ENCODE peak calls at places on chromosomes 6 and 20, in seven cellular contexts. R is heart left ventricle, J is lower lobe of right lung, F is epithelial cell of esophagus, T is lower leg skin, Q is Panc1, L is hepatocyte. I is an unnamed sample.

GRCh38 chr6:126848119-126848518 is 270.4 kb upstream of the RSPO3 start:
- DNase-seq in L (no peak), Q (no peak), T (no peak), R (no peak), F (no peak), J (no peak), I (no peak)

GRCh38 chr20:37501940-37502339 is 19.1 kb upstream of the NNAT start:
- DNase-seq in Q (no peak), L (no peak), R (no peak), J (no peak), T (peak), F (no peak), I (no peak)

GRCh38 chr20:35226126-35226774 is at the start of gene MMP24:
- DNase-seq in T (no peak), Q (no peak), J (no peak), F (no peak), R (no peak), L (no peak), I (no peak)

GRCh38 chr6:26327450-26328264 is 37.3 kb upstream of the BTN3A2 start:
- DNase-seq in Q (no peak), L (peak), J (no peak), F (peak), R (no peak), T (no peak), I (no peak)

GRCh38 chr6:21095462-21095861 is 498.1 kb upstream of the SOX4 start:
- DNase-seq in J (no peak), R (no peak), F (no peak), L (no peak), T (no peak), Q (no peak), I (no peak)

GRCh38 chr20:63494084-63494419 is 4.8 kb downstream of the EEF1A2 start:
- DNase-seq in R (no peak), Q (no peak), L (no peak), F (no peak), J (no peak), T (no peak), I (no peak)

GRCh38 chr6:24951831-24952299 is 16.1 kb upstream of the RIPOR2 start:
- DNase-seq in R (no peak), T (no peak), J (peak), Q (no peak), F (no peak), L (no peak), I (no peak)

GRCh38 chr20:50248104-50248631 is 57.5 kb downstream of the CEBPB start:
- DNase-seq in F (peak), L (no peak), R (peak), T (no peak), Q (no peak), J (no peak), I (no peak)

GRCh38 chr6:14770572-14770971 is 475.3 kb upstream of the JARID2 start:
- DNase-seq in Q (no peak), F (no peak), R (no peak), J (no peak), T (no peak), L (no peak), I (no peak)

GRCh38 chr20:18701969-18702368 is 111.6 kb upstream of the SCP2D1 start:
- DNase-seq in L (no peak), J (no peak), F (no peak), R (no peak), T (no peak), Q (no peak), I (no peak)

GRCh38 chr6:25218346-25218745 is 60.8 kb upstream of the CARMIL1 start:
- DNase-seq in J (no peak), R (no peak), F (peak), L (no peak), Q (no peak), T (no peak), I (no peak)

GRCh38 chr6:157713451-157714152 is 109.4 kb upstream of the SNX9 start:
- DNase-seq in F (no peak), R (peak), J (no peak), T (peak), L (no peak), Q (no peak), I (no peak)

GRCh38 chr6:72216222-72217106 is 330.1 kb downstream of the RIMS1 start:
- DNase-seq in Q (no peak), L (peak), J (no peak), F (peak), R (no peak), T (no peak), I (no peak)
- H3K4me3 ChIP-seq in Q (no peak), L (no peak), J (no peak), F (no peak), R (no peak), T (no peak), I (no peak)

GRCh38 chr20:16404171-16404570 is 169.1 kb downstream of the KIF16B start:
- DNase-seq in T (no peak), F (no peak), J (no peak), L (no peak), Q (no peak), R (no peak), I (no peak)
- TF ChIP-seq CTCF in T (no peak), F (no peak), J (no peak), L (no peak), Q (no peak), R (no peak), I (peak)

DNA sequence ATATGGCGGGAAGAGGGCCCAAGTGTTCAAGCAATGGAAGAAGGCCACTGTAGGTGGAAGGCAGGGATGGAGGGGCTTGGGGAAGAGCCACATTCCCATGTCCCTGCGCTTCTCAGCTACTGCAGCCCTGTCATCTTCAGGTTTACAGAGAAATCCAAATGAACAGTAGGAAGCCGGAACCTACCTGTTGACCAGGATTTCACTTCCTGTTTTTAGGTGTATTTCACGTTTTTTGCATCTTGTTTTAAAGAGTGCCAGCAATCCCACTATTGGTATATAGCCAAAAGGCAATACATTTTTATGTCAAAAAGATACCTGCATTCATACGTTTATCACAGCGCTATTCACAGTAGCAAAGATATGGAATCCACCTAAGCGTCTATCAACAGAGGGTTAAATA is 159.2 kb downstream of the SLC35B3 start:
- DNase-seq in R (no peak), J (no peak), F (no peak), L (no peak), Q (no peak), T (no peak), I (no peak)
- H3K4me3 ChIP-seq in R (no peak), J (no peak), F (no peak), L (no peak), Q (no peak), T (no peak), I (no peak)

GRCh38 chr20:15759546-15760216 is 813.6 kb downstream of the KIF16B start:
- DNase-seq in L (peak), Q (no peak), J (no peak), R (no peak), T (no peak), F (peak), I (no peak)

GRCh38 chr20:15756401-15756800 is 816.8 kb downstream of the KIF16B start:
- DNase-seq in F (no peak), T (no peak), L (no peak), Q (no peak), J (no peak), R (no peak), I (no peak)

GRCh38 chr20:15760217-15760567 is 813.1 kb downstream of the KIF16B start:
- DNase-seq in Q (no peak), J (no peak), T (no peak), F (no peak), L (peak), R (no peak), I (no peak)

DNA sequence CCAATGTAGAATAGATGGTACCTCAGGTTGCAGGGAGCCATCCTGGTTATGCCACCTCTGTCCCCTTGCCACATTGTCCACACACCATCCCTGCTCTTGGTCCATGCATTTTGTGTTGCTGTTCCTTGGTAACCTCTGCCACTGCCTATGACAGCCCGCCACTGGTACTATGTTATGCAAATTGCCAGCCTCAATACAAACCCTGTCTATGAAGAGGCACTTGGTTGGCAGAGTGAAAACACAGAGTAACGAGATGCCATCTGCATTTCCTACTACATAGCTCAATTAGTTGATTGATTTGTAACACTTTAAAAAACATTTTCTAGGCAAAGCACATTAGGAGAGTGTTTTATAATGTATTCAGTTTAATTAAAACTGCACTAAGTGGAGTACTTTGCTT is 817.2 kb downstream of the KIF16B start:
- DNase-seq in R (no peak), L (no peak), Q (no peak), F (no peak), T (no peak), J (no peak), I (no peak)
- TF ChIP-seq CTCF in R (no peak), L (no peak), Q (no peak), F (no peak), T (no peak), J (no peak), I (no peak)

DNA sequence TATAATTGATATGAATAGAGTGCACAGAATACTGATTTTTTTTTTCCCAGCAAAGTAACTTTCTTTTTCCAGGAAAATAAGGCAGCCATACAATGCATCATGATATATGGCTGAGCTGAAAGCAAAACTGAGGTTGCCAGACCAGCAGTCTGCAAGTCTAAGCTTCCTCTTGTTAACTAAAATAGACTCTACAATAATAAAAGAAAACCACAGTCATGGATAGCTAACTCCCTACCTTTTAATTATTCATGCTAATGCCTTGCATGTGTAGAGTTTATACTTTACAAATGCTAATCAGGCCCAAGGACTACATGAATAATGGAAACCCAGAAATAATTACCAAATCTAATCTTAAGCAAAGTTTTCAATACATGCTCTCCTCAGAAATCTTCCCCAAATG is 47.4 kb downstream of the MAP7 start:
- DNase-seq in T (no peak), J (no peak), L (no peak), R (no peak), F (no peak), Q (no peak), I (no peak)
- H3K4me3 ChIP-seq in T (no peak), J (no peak), L (no peak), R (no peak), F (no peak), Q (no peak), I (no peak)

GRCh38 chr6:75207211-75207984 is 1.5 kb upstream of the COL12A1 start:
- DNase-seq in J (no peak), T (no peak), Q (no peak), R (peak), F (no peak), L (peak), I (no peak)

GRCh38 chr6:75204959-75205775 is 686 bp downstream of the COL12A1 start:
- DNase-seq in Q (no peak), T (peak), L (peak), J (peak), F (peak), R (peak), I (no peak)

GRCh38 chr6:75204222-75204958 is 1.5 kb downstream of the COL12A1 start:
- DNase-seq in R (peak), Q (no peak), J (peak), T (peak), L (peak), F (peak), I (no peak)

GRCh38 chr6:75206338-75207210 is 721 bp upstream of the COL12A1 start:
- DNase-seq in T (peak), F (no peak), R (peak), L (peak), J (no peak), Q (no peak), I (no peak)

GRCh38 chr6:75205776-75206334 is at the start of gene COL12A1:
- DNase-seq in Q (no peak), J (peak), T (peak), R (peak), L (peak), F (peak), I (no peak)
- TF ChIP-seq CTCF in Q (no peak), J (no peak), T (no peak), R (no peak), L (no peak), F (peak), I (no peak)

GRCh38 chr20:52936368-52936986 is 35.7 kb upstream of the TSHZ2 start:
- DNase-seq in J (no peak), F (peak), Q (no peak), R (no peak), T (no peak), L (no peak), I (no peak)

GRCh38 chr20:52941803-52942202 is 30.4 kb upstream of the TSHZ2 start:
- DNase-seq in R (no peak), F (no peak), Q (no peak), T (no peak), J (no peak), L (no peak), I (no peak)

GRCh38 chr20:52933867-52934266 is 38.3 kb upstream of the TSHZ2 start:
- DNase-seq in T (no peak), J (no peak), Q (no peak), L (no peak), F (no peak), R (no peak), I (no peak)

GRCh38 chr20:52943185-52943841 is 28.8 kb upstream of the TSHZ2 start:
- DNase-seq in R (no peak), J (no peak), L (peak), Q (no peak), F (peak), T (no peak), I (no peak)

DNA sequence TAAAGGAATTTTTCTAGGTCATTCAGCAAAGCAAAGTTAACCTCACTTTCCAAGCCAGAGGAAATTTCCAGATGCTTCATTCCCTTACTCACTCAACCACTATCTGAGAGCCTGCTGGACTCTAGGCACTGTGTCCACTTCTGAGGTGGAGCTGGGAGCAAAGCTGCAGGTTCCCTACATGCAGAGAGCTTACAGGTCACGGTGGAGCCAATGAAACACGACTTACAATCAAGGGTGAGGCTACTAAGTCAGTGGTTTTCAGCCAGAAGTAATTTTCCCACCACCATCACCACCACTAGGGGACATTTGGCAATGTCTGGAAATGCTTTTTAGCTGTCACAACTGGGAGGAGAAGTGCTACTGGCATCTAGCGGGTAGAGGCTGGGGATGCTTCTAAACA is 34.5 kb upstream of the TSHZ2 start:
- DNase-seq in Q (no peak), J (no peak), T (no peak), R (no peak), F (no peak), L (no peak), I (peak)
- H3K4me3 ChIP-seq in Q (no peak), J (no peak), T (no peak), R (no peak), F (no peak), L (no peak), I (no peak)

GRCh38 chr6:47009583-47009982 is 32.5 kb downstream of the ADGRF1 start:
- DNase-seq in Q (no peak), L (no peak), R (no peak), F (no peak), J (no peak), T (no peak), I (no peak)
- TF ChIP-seq CTCF in Q (peak), L (no peak), R (no peak), F (no peak), J (no peak), T (no peak), I (peak)

DNA sequence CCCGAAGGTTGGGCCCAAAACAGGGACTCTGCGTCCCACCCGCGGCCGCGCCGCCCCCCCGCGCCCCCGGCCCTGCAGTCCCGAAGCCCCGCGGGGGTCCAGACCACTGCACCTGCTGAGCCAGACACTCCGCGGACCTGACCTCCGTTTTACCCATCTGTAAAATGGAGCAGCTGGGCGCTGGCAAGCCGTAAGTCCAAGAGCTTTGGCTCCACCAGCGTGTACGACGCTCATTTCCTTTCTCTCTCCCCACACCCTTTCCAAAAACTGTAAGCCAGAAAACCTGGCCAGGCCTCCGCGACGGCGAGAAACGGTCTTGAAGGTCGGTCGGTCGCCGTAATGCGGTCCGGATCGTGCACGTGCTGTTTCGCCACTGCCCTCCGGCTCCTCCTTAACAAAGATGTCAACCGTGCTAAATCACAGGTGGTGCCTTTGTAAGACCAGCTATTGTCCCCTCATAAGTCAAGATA is 7.8 kb upstream of the NR2E1 start:
- DNase-seq in T (no peak), Q (no peak), F (no peak), L (no peak), J (no peak), R (no peak), I (no peak)
- H3K4me3 ChIP-seq in T (no peak), Q (peak), F (no peak), L (no peak), J (peak), R (peak), I (no peak)

GRCh38 chr6:161354956-161355355 is 81.1 kb upstream of the AGPAT4 start:
- DNase-seq in L (no peak), T (no peak), R (no peak), F (no peak), J (no peak), Q (no peak), I (no peak)

GRCh38 chr6:161355731-161356130 is 81.9 kb upstream of the AGPAT4 start:
- DNase-seq in J (no peak), L (no peak), R (no peak), F (no peak), T (no peak), Q (no peak), I (no peak)

GRCh38 chr6:161351855-161352254 is 78.0 kb upstream of the AGPAT4 start:
- DNase-seq in J (no peak), Q (no peak), T (no peak), L (no peak), R (no peak), F (no peak), I (no peak)

GRCh38 chr6:161354241-161354840 is 80.5 kb upstream of the AGPAT4 start:
- DNase-seq in T (no peak), F (no peak), L (no peak), R (no peak), Q (no peak), J (no peak), I (no peak)

DNA sequence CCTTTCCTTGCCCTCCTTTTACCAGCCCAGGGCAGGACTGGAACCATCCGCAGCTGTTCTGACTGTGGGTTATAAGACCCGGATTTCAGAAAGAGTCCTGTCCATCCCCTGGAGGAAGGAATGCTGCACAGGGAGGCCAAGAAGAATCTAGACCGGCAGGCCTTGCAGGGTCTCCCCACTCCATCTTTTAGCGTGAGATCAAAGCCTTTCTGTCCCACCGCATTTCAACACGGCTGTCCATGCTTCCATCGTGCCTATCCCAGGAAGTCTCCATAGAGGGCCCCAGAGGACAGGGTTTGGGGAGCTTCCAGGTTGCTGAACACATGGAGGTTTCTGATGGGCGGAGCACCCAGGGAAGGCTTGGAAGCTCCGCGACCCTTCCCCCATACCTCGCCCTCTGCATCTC is 79.3 kb upstream of the AGPAT4 start:
- DNase-seq in L (peak), J (no peak), T (no peak), F (peak), Q (no peak), R (no peak), I (no peak)
- TF ChIP-seq CTCF in L (peak), J (peak), T (no peak), F (peak), Q (no peak), R (peak), I (peak)

I was measured in epithelial cell of proximal tubule.